ENCODE peak calls at places on chromosome 21, in ten cellular contexts. One of them, this sample, is unnamed.

GRCh38 chr21:16195476-16195875 is 465.7 kb downstream of the USP25 start:
- DNase-seq in OCI-LY7: no peak
- DNase-seq in K562: no peak
- DNase-seq in AG04449: no peak
- DNase-seq in HT1080: no peak
- DNase-seq in H54: no peak
- DNase-seq in AG10803: peak; percentile 61
- DNase-seq in H9: no peak
- DNase-seq in ELF-1: no peak
- DNase-seq in anterior cingulate cortex: no peak
- DNase-seq in this sample: peak; percentile 45

GRCh38 chr21:43467785-43468184 is 40.9 kb upstream of the SIK1 start:
- DNase-seq in OCI-LY7: no peak
- DNase-seq in K562: no peak
- DNase-seq in AG04449: no peak
- DNase-seq in HT1080: no peak
- DNase-seq in H54: no peak
- DNase-seq in AG10803: no peak
- DNase-seq in H9: no peak
- DNase-seq in ELF-1: no peak
- DNase-seq in anterior cingulate cortex: no peak
- DNase-seq in this sample: no peak

GRCh38 chr21:42042651-42043050 is 28.5 kb upstream of the UMODL1 start:
- DNase-seq in OCI-LY7: no peak
- DNase-seq in K562: no peak
- DNase-seq in AG04449: no peak
- DNase-seq in HT1080: no peak
- DNase-seq in H54: no peak
- DNase-seq in AG10803: no peak
- DNase-seq in H9: no peak
- DNase-seq in ELF-1: no peak
- DNase-seq in anterior cingulate cortex: no peak
- DNase-seq in this sample: no peak

GRCh38 chr21:27189870-27190269 is 223.0 kb upstream of the ADAMTS5 start:
- DNase-seq in OCI-LY7: no peak
- DNase-seq in K562: no peak
- DNase-seq in AG04449: no peak
- DNase-seq in HT1080: no peak
- DNase-seq in H54: no peak
- DNase-seq in AG10803: no peak
- DNase-seq in H9: no peak
- DNase-seq in ELF-1: no peak
- DNase-seq in anterior cingulate cortex: no peak
- DNase-seq in this sample: no peak

GRCh38 chr21:31457675-31458074 is 113.6 kb upstream of the TIAM1 start:
- DNase-seq in OCI-LY7: no peak
- DNase-seq in K562: no peak
- DNase-seq in AG04449: no peak
- DNase-seq in HT1080: no peak
- DNase-seq in H54: no peak
- DNase-seq in AG10803: no peak
- DNase-seq in H9: peak; percentile 48
- DNase-seq in ELF-1: peak; percentile 32
- DNase-seq in anterior cingulate cortex: no peak
- DNase-seq in this sample: no peak

GRCh38 chr21:35824136-35824535 is 236.2 kb downstream of the SETD4 start:
- DNase-seq in OCI-LY7: no peak
- DNase-seq in K562: no peak
- DNase-seq in AG04449: no peak
- DNase-seq in HT1080: peak; percentile 69
- DNase-seq in H54: no peak
- DNase-seq in AG10803: no peak
- DNase-seq in H9: no peak
- DNase-seq in ELF-1: no peak
- DNase-seq in anterior cingulate cortex: no peak
- DNase-seq in this sample: no peak

GRCh38 chr21:14480601-14481000 is 65.5 kb downstream of the SAMSN1 start:
- DNase-seq in OCI-LY7: no peak
- DNase-seq in K562: no peak
- DNase-seq in AG04449: no peak
- DNase-seq in HT1080: no peak
- DNase-seq in H54: no peak
- DNase-seq in AG10803: no peak
- DNase-seq in H9: no peak
- DNase-seq in ELF-1: no peak
- DNase-seq in anterior cingulate cortex: no peak
- DNase-seq in this sample: no peak

GRCh38 chr21:42565886-42566523 is 52.4 kb downstream of the SLC37A1 start:
- DNase-seq in OCI-LY7: no peak
- DNase-seq in K562: no peak
- DNase-seq in AG04449: no peak
- DNase-seq in HT1080: no peak
- DNase-seq in H54: no peak
- DNase-seq in AG10803: no peak
- DNase-seq in H9: no peak
- DNase-seq in ELF-1: no peak
- DNase-seq in anterior cingulate cortex: no peak
- DNase-seq in this sample: no peak

GRCh38 chr21:44874497-44875331 is 1.2 kb upstream of the PTTG1IP start:
- DNase-seq in OCI-LY7: peak; percentile 34
- DNase-seq in K562: no peak
- DNase-seq in AG04449: no peak
- DNase-seq in HT1080: peak; percentile 40
- DNase-seq in H54: no peak
- DNase-seq in AG10803: peak; percentile 53
- DNase-seq in H9: no peak
- DNase-seq in ELF-1: peak; percentile 80
- DNase-seq in anterior cingulate cortex: no peak
- DNase-seq in this sample: peak; percentile 40

GRCh38 chr21:15999741-16000140 is 270.0 kb downstream of the USP25 start:
- DNase-seq in OCI-LY7: no peak
- DNase-seq in K562: no peak
- DNase-seq in AG04449: no peak
- DNase-seq in HT1080: no peak
- DNase-seq in H54: no peak
- DNase-seq in AG10803: no peak
- DNase-seq in H9: no peak
- DNase-seq in ELF-1: no peak
- DNase-seq in anterior cingulate cortex: no peak
- DNase-seq in this sample: no peak

GRCh38 chr21:41779659-41780058 is 12.8 kb upstream of the RIPK4 start:
- DNase-seq in OCI-LY7: no peak
- DNase-seq in K562: no peak
- DNase-seq in AG04449: no peak
- DNase-seq in HT1080: no peak
- DNase-seq in H54: no peak
- DNase-seq in AG10803: no peak
- DNase-seq in H9: no peak
- DNase-seq in ELF-1: no peak
- DNase-seq in anterior cingulate cortex: no peak
- DNase-seq in this sample: peak; percentile 8

GRCh38 chr21:29753216-29753615 is 186.6 kb downstream of the GRIK1 start:
- DNase-seq in OCI-LY7: no peak
- DNase-seq in K562: no peak
- DNase-seq in AG04449: no peak
- DNase-seq in HT1080: no peak
- DNase-seq in H54: no peak
- DNase-seq in AG10803: no peak
- DNase-seq in H9: no peak
- DNase-seq in ELF-1: no peak
- DNase-seq in anterior cingulate cortex: no peak
- DNase-seq in this sample: peak; percentile 8

GRCh38 chr21:15604424-15604823 is 125.4 kb upstream of the USP25 start:
- DNase-seq in OCI-LY7: no peak
- DNase-seq in K562: no peak
- DNase-seq in AG04449: no peak
- DNase-seq in HT1080: peak; percentile 35
- DNase-seq in H54: no peak
- DNase-seq in AG10803: peak; percentile 87
- DNase-seq in H9: no peak
- DNase-seq in ELF-1: peak; percentile 25
- DNase-seq in anterior cingulate cortex: no peak
- DNase-seq in this sample: peak; percentile 82

GRCh38 chr21:39009587-39010225 is 173.5 kb downstream of the PSMG1 start:
- DNase-seq in OCI-LY7: no peak
- DNase-seq in K562: no peak
- DNase-seq in AG04449: no peak
- DNase-seq in HT1080: no peak
- DNase-seq in H54: no peak
- DNase-seq in AG10803: no peak
- DNase-seq in H9: no peak
- DNase-seq in ELF-1: no peak
- DNase-seq in anterior cingulate cortex: peak; percentile 24
- DNase-seq in this sample: no peak

GRCh38 chr21:45226540-45227326 is 61.0 kb downstream of the POFUT2 start:
- DNase-seq in OCI-LY7: no peak
- DNase-seq in K562: no peak
- DNase-seq in AG04449: no peak
- DNase-seq in HT1080: peak; percentile 68
- DNase-seq in H54: no peak
- DNase-seq in AG10803: peak; percentile 13
- DNase-seq in H9: no peak
- DNase-seq in ELF-1: no peak
- DNase-seq in anterior cingulate cortex: no peak
- DNase-seq in this sample: no peak

GRCh38 chr21:26377111-26377694 is 195.9 kb downstream of the CYYR1 start:
- DNase-seq in OCI-LY7: no peak
- DNase-seq in K562: no peak
- DNase-seq in AG04449: no peak
- DNase-seq in HT1080: peak; percentile 48
- DNase-seq in H54: no peak
- DNase-seq in AG10803: no peak
- DNase-seq in H9: no peak
- DNase-seq in ELF-1: no peak
- DNase-seq in anterior cingulate cortex: no peak
- DNase-seq in this sample: no peak

GRCh38 chr21:37341254-37341960 is 25.2 kb upstream of the DYRK1A start:
- DNase-seq in OCI-LY7: no peak
- DNase-seq in K562: no peak
- DNase-seq in AG04449: peak; percentile 21
- DNase-seq in HT1080: no peak
- DNase-seq in H54: peak; percentile 49
- DNase-seq in AG10803: peak; percentile 36
- DNase-seq in H9: no peak
- DNase-seq in ELF-1: peak; percentile 37
- DNase-seq in anterior cingulate cortex: no peak
- DNase-seq in this sample: no peak

GRCh38 chr21:40759061-40759460 is 87.9 kb downstream of the DSCAM start:
- DNase-seq in OCI-LY7: no peak
- DNase-seq in K562: no peak
- DNase-seq in AG04449: no peak
- DNase-seq in HT1080: no peak
- DNase-seq in H54: no peak
- DNase-seq in AG10803: no peak
- DNase-seq in H9: no peak
- DNase-seq in ELF-1: no peak
- DNase-seq in anterior cingulate cortex: no peak
- DNase-seq in this sample: no peak

GRCh38 chr21:15421521-15421920 is 308.3 kb upstream of the USP25 start:
- DNase-seq in OCI-LY7: no peak
- DNase-seq in K562: no peak
- DNase-seq in AG04449: no peak
- DNase-seq in HT1080: no peak
- DNase-seq in H54: no peak
- DNase-seq in AG10803: no peak
- DNase-seq in H9: no peak
- DNase-seq in ELF-1: peak; percentile 31
- DNase-seq in anterior cingulate cortex: no peak
- DNase-seq in this sample: no peak

GRCh38 chr21:36097427-36098230 is 27.8 kb downstream of the CBR1 start:
- DNase-seq in OCI-LY7: no peak
- DNase-seq in K562: no peak
- DNase-seq in AG04449: no peak
- DNase-seq in HT1080: peak; percentile 24
- DNase-seq in H54: no peak
- DNase-seq in AG10803: no peak
- DNase-seq in H9: no peak
- DNase-seq in ELF-1: no peak
- DNase-seq in anterior cingulate cortex: no peak
- DNase-seq in this sample: peak; percentile 41

GRCh38 chr21:36321325-36322082 is 1.5 kb downstream of the MORC3 start:
- DNase-seq in OCI-LY7: peak; percentile 38
- DNase-seq in K562: no peak
- DNase-seq in AG04449: no peak
- DNase-seq in HT1080: peak; percentile 48
- DNase-seq in H54: no peak
- DNase-seq in AG10803: peak; percentile 17
- DNase-seq in H9: peak; percentile 46
- DNase-seq in ELF-1: peak; percentile 81
- DNase-seq in anterior cingulate cortex: peak; percentile 12
- DNase-seq in this sample: peak; percentile 78

GRCh38 chr21:14736162-14736561 is 190.0 kb upstream of the SAMSN1 start:
- DNase-seq in OCI-LY7: peak; percentile 3
- DNase-seq in K562: no peak
- DNase-seq in AG04449: no peak
- DNase-seq in HT1080: no peak
- DNase-seq in H54: no peak
- DNase-seq in AG10803: no peak
- DNase-seq in H9: no peak
- DNase-seq in ELF-1: no peak
- DNase-seq in anterior cingulate cortex: no peak
- DNase-seq in this sample: no peak

GRCh38 chr21:30620080-30620479 is 347 bp upstream of the KRTAP20-4 start:
- DNase-seq in OCI-LY7: no peak
- DNase-seq in K562: no peak
- DNase-seq in AG04449: no peak
- DNase-seq in HT1080: no peak
- DNase-seq in H54: no peak
- DNase-seq in AG10803: no peak
- DNase-seq in H9: no peak
- DNase-seq in ELF-1: no peak
- DNase-seq in anterior cingulate cortex: no peak
- DNase-seq in this sample: no peak

GRCh38 chr21:45747233-45747766 is 103.8 kb downstream of the PCBP3 start:
- DNase-seq in OCI-LY7: no peak
- DNase-seq in K562: no peak
- DNase-seq in AG04449: no peak
- DNase-seq in HT1080: no peak
- DNase-seq in H54: no peak
- DNase-seq in AG10803: no peak
- DNase-seq in H9: no peak
- DNase-seq in ELF-1: no peak
- DNase-seq in anterior cingulate cortex: no peak
- DNase-seq in this sample: no peak

GRCh38 chr21:38244885-38245869 is 11.6 kb upstream of the KCNJ15 start:
- DNase-seq in OCI-LY7: no peak
- DNase-seq in K562: no peak
- DNase-seq in AG04449: peak; percentile 86
- DNase-seq in HT1080: peak; percentile 100
- DNase-seq in H54: peak; percentile 61
- DNase-seq in AG10803: peak; percentile 99
- DNase-seq in H9: no peak
- DNase-seq in ELF-1: no peak
- DNase-seq in anterior cingulate cortex: no peak
- DNase-seq in this sample: peak; percentile 87

GRCh38 chr21:37367301-37367757 is 756 bp downstream of the DYRK1A start:
- DNase-seq in OCI-LY7: peak; percentile 55
- DNase-seq in K562: no peak
- DNase-seq in AG04449: no peak
- DNase-seq in HT1080: no peak
- DNase-seq in H54: no peak
- DNase-seq in AG10803: no peak
- DNase-seq in H9: no peak
- DNase-seq in ELF-1: no peak
- DNase-seq in anterior cingulate cortex: no peak
- DNase-seq in this sample: no peak

GRCh38 chr21:34762761-34763160 is 94.0 kb downstream of the CLIC6 start:
- DNase-seq in OCI-LY7: no peak
- DNase-seq in K562: no peak
- DNase-seq in AG04449: peak; percentile 49
- DNase-seq in HT1080: no peak
- DNase-seq in H54: no peak
- DNase-seq in AG10803: peak; percentile 90
- DNase-seq in H9: no peak
- DNase-seq in ELF-1: no peak
- DNase-seq in anterior cingulate cortex: no peak
- DNase-seq in this sample: peak; percentile 93

GRCh38 chr21:16468191-16468590 is 738.4 kb downstream of the USP25 start:
- DNase-seq in OCI-LY7: no peak
- DNase-seq in K562: no peak
- DNase-seq in AG04449: no peak
- DNase-seq in HT1080: no peak
- DNase-seq in H54: no peak
- DNase-seq in AG10803: no peak
- DNase-seq in H9: no peak
- DNase-seq in ELF-1: no peak
- DNase-seq in anterior cingulate cortex: no peak
- DNase-seq in this sample: no peak

This sample was measured in myocyte.